ENCODE peak calls at places on chromosomes 4 and X, in four cellular contexts. One of them, this sample, is unnamed.
A peak's percentile ranks its signal among the peaks of the same experiment; 100 is the strongest.

GRCh38 chr4:74768857-74769525 is 25.3 kb downstream of the BTC start:
- DNase-seq in endothelial cell: no peak
- DNase-seq in GOT3: no peak
- DNase-seq in iris pigment epithelial cell: peak; percentile 38
- DNase-seq in this sample: no peak

GRCh38 chrX:41491267-41492004 is 44.3 kb downstream of the NYX start:
- DNase-seq in endothelial cell: no peak
- DNase-seq in GOT3: peak; percentile 8
- DNase-seq in iris pigment epithelial cell: peak; percentile 95
- DNase-seq in this sample: peak; percentile 49

GRCh38 chrX:10618911-10619310 is 1.5 kb downstream of the MID1 start:
- DNase-seq in endothelial cell: no peak
- DNase-seq in iris pigment epithelial cell: peak; percentile 35
- DNase-seq in GOT3: no peak
- DNase-seq in this sample: no peak

GRCh38 chr4:41991916-41992767 is 1.8 kb downstream of the SLC30A9 start:
- DNase-seq in endothelial cell: no peak
- DNase-seq in GOT3: no peak
- DNase-seq in iris pigment epithelial cell: peak; percentile 51
- DNase-seq in this sample: peak; percentile 17

GRCh38 chr4:57080781-57081650 is 29.2 kb downstream of the IGFBP7 start:
- DNase-seq in GOT3: no peak
- DNase-seq in endothelial cell: peak; percentile 9
- DNase-seq in iris pigment epithelial cell: peak; percentile 99
- DNase-seq in this sample: no peak

GRCh38 chr4:2366252-2367192 is 51.9 kb downstream of the ZFYVE28 start:
- DNase-seq in endothelial cell: no peak
- DNase-seq in iris pigment epithelial cell: peak; percentile 6
- DNase-seq in GOT3: no peak
- DNase-seq in this sample: no peak

GRCh38 chr4:8099981-8100464 is 58.6 kb downstream of the ABLIM2 start:
- DNase-seq in GOT3: no peak
- DNase-seq in endothelial cell: no peak
- DNase-seq in iris pigment epithelial cell: no peak
- DNase-seq in this sample: no peak

GRCh38 chr4:66000500-66001117 is 330.3 kb upstream of the EPHA5 start:
- DNase-seq in GOT3: no peak
- DNase-seq in endothelial cell: no peak
- DNase-seq in iris pigment epithelial cell: peak; percentile 5
- DNase-seq in this sample: no peak